ENCODE peak calls at places on chromosomes 16 and 17, in nine cellular contexts. One of them, this sample, is unnamed.

GRCh38 chr17:9606453-9606852 is 30.0 kb downstream of the CFAP52 start:
- DNase-seq in psoas muscle: no peak
- DNase-seq in stimulated activated CD4-positive, alpha-beta T cell treated with anti-CD3 and anti-CD28 coated beads, Interleukin-2, amount 100 ng/mL, for 24 hours: no peak
- DNase-seq in AG10803: no peak
- DNase-seq in activated CD4-positive, alpha-beta T cell treated with anti-CD3 and anti-CD28 coated beads for 48 hours: no peak
- DNase-seq in KBM-7: no peak
- DNase-seq in neural crest cell: no peak
- DNase-seq in KG1: no peak
- DNase-seq in naive thymus-derived CD8-positive, alpha-beta T cell: no peak
- DNase-seq in this sample: no peak

GRCh38 chr17:55513885-55514590 is 2.8 kb upstream of the SMIM36 start:
- DNase-seq in psoas muscle: peak
- DNase-seq in stimulated activated CD4-positive, alpha-beta T cell treated with anti-CD3 and anti-CD28 coated beads, Interleukin-2, amount 100 ng/mL, for 24 hours: peak
- DNase-seq in AG10803: peak
- DNase-seq in activated CD4-positive, alpha-beta T cell treated with anti-CD3 and anti-CD28 coated beads for 48 hours: peak
- DNase-seq in KBM-7: peak
- DNase-seq in neural crest cell: peak
- DNase-seq in KG1: peak
- DNase-seq in naive thymus-derived CD8-positive, alpha-beta T cell: peak
- DNase-seq in this sample: peak

GRCh38 chr17:74133726-74134125 is 69.8 kb upstream of the RPL38 start:
- DNase-seq in psoas muscle: no peak
- DNase-seq in stimulated activated CD4-positive, alpha-beta T cell treated with anti-CD3 and anti-CD28 coated beads, Interleukin-2, amount 100 ng/mL, for 24 hours: no peak
- DNase-seq in AG10803: no peak
- DNase-seq in activated CD4-positive, alpha-beta T cell treated with anti-CD3 and anti-CD28 coated beads for 48 hours: no peak
- DNase-seq in KBM-7: no peak
- DNase-seq in neural crest cell: no peak
- DNase-seq in KG1: no peak
- DNase-seq in naive thymus-derived CD8-positive, alpha-beta T cell: no peak
- DNase-seq in this sample: no peak

GRCh38 chr16:10114411-10114810 is 67.8 kb downstream of the GRIN2A start:
- DNase-seq in psoas muscle: peak
- DNase-seq in stimulated activated CD4-positive, alpha-beta T cell treated with anti-CD3 and anti-CD28 coated beads, Interleukin-2, amount 100 ng/mL, for 24 hours: no peak
- DNase-seq in AG10803: peak
- DNase-seq in activated CD4-positive, alpha-beta T cell treated with anti-CD3 and anti-CD28 coated beads for 48 hours: no peak
- DNase-seq in KBM-7: no peak
- DNase-seq in neural crest cell: no peak
- DNase-seq in KG1: no peak
- DNase-seq in naive thymus-derived CD8-positive, alpha-beta T cell: no peak
- DNase-seq in this sample: peak

GRCh38 chr16:68187505-68187904 is 48.4 kb downstream of the ESRP2 start:
- DNase-seq in psoas muscle: no peak
- DNase-seq in stimulated activated CD4-positive, alpha-beta T cell treated with anti-CD3 and anti-CD28 coated beads, Interleukin-2, amount 100 ng/mL, for 24 hours: no peak
- DNase-seq in AG10803: no peak
- DNase-seq in activated CD4-positive, alpha-beta T cell treated with anti-CD3 and anti-CD28 coated beads for 48 hours: no peak
- DNase-seq in KBM-7: no peak
- DNase-seq in neural crest cell: no peak
- DNase-seq in KG1: no peak
- DNase-seq in naive thymus-derived CD8-positive, alpha-beta T cell: no peak
- DNase-seq in this sample: no peak

GRCh38 chr16:19698480-19699465 is 19.3 kb downstream of the KNOP1 start:
- DNase-seq in psoas muscle: no peak
- DNase-seq in stimulated activated CD4-positive, alpha-beta T cell treated with anti-CD3 and anti-CD28 coated beads, Interleukin-2, amount 100 ng/mL, for 24 hours: no peak
- DNase-seq in AG10803: peak
- DNase-seq in activated CD4-positive, alpha-beta T cell treated with anti-CD3 and anti-CD28 coated beads for 48 hours: peak
- DNase-seq in KBM-7: no peak
- DNase-seq in neural crest cell: no peak
- DNase-seq in KG1: no peak
- DNase-seq in naive thymus-derived CD8-positive, alpha-beta T cell: no peak
- DNase-seq in this sample: no peak

GRCh38 chr16:31108035-31108793 is at the start of gene BCKDK:
- DNase-seq in psoas muscle: peak
- DNase-seq in stimulated activated CD4-positive, alpha-beta T cell treated with anti-CD3 and anti-CD28 coated beads, Interleukin-2, amount 100 ng/mL, for 24 hours: peak
- DNase-seq in AG10803: peak
- DNase-seq in activated CD4-positive, alpha-beta T cell treated with anti-CD3 and anti-CD28 coated beads for 48 hours: peak
- DNase-seq in KBM-7: peak
- DNase-seq in neural crest cell: peak
- DNase-seq in KG1: peak
- DNase-seq in naive thymus-derived CD8-positive, alpha-beta T cell: peak
- DNase-seq in this sample: peak

GRCh38 chr17:20097362-20097761 is 88.2 kb downstream of the SPECC1 start:
- DNase-seq in psoas muscle: no peak
- DNase-seq in stimulated activated CD4-positive, alpha-beta T cell treated with anti-CD3 and anti-CD28 coated beads, Interleukin-2, amount 100 ng/mL, for 24 hours: no peak
- DNase-seq in AG10803: no peak
- DNase-seq in activated CD4-positive, alpha-beta T cell treated with anti-CD3 and anti-CD28 coated beads for 48 hours: no peak
- DNase-seq in KBM-7: no peak
- DNase-seq in neural crest cell: no peak
- DNase-seq in KG1: no peak
- DNase-seq in naive thymus-derived CD8-positive, alpha-beta T cell: no peak
- DNase-seq in this sample: no peak

GRCh38 chr17:39014795-39015545 is 47.8 kb upstream of the FBXO47 start:
- DNase-seq in psoas muscle: peak
- DNase-seq in stimulated activated CD4-positive, alpha-beta T cell treated with anti-CD3 and anti-CD28 coated beads, Interleukin-2, amount 100 ng/mL, for 24 hours: no peak
- DNase-seq in AG10803: no peak
- DNase-seq in activated CD4-positive, alpha-beta T cell treated with anti-CD3 and anti-CD28 coated beads for 48 hours: no peak
- DNase-seq in KBM-7: no peak
- DNase-seq in neural crest cell: no peak
- DNase-seq in KG1: no peak
- DNase-seq in naive thymus-derived CD8-positive, alpha-beta T cell: no peak
- DNase-seq in this sample: no peak

GRCh38 chr17:10738516-10739258 is 8.9 kb upstream of the TMEM220 start:
- DNase-seq in psoas muscle: no peak
- DNase-seq in stimulated activated CD4-positive, alpha-beta T cell treated with anti-CD3 and anti-CD28 coated beads, Interleukin-2, amount 100 ng/mL, for 24 hours: no peak
- DNase-seq in AG10803: no peak
- DNase-seq in activated CD4-positive, alpha-beta T cell treated with anti-CD3 and anti-CD28 coated beads for 48 hours: no peak
- DNase-seq in KBM-7: no peak
- DNase-seq in neural crest cell: no peak
- DNase-seq in KG1: no peak
- DNase-seq in naive thymus-derived CD8-positive, alpha-beta T cell: no peak
- DNase-seq in this sample: no peak

GRCh38 chr16:54171855-54172537 is 114.6 kb downstream of the IRX3 start:
- DNase-seq in psoas muscle: no peak
- DNase-seq in stimulated activated CD4-positive, alpha-beta T cell treated with anti-CD3 and anti-CD28 coated beads, Interleukin-2, amount 100 ng/mL, for 24 hours: no peak
- DNase-seq in AG10803: peak
- DNase-seq in activated CD4-positive, alpha-beta T cell treated with anti-CD3 and anti-CD28 coated beads for 48 hours: no peak
- DNase-seq in KBM-7: peak
- DNase-seq in neural crest cell: no peak
- DNase-seq in KG1: no peak
- DNase-seq in naive thymus-derived CD8-positive, alpha-beta T cell: no peak
- DNase-seq in this sample: peak

GRCh38 chr17:63442549-63443035 is 3.5 kb downstream of the CYB561 start:
- DNase-seq in psoas muscle: no peak
- DNase-seq in stimulated activated CD4-positive, alpha-beta T cell treated with anti-CD3 and anti-CD28 coated beads, Interleukin-2, amount 100 ng/mL, for 24 hours: no peak
- DNase-seq in AG10803: no peak
- DNase-seq in activated CD4-positive, alpha-beta T cell treated with anti-CD3 and anti-CD28 coated beads for 48 hours: no peak
- DNase-seq in KBM-7: no peak
- DNase-seq in neural crest cell: no peak
- DNase-seq in KG1: no peak
- DNase-seq in naive thymus-derived CD8-positive, alpha-beta T cell: no peak
- DNase-seq in this sample: peak

GRCh38 chr16:70685938-70686375 is at the start of gene MTSS2:
- DNase-seq in psoas muscle: peak
- DNase-seq in stimulated activated CD4-positive, alpha-beta T cell treated with anti-CD3 and anti-CD28 coated beads, Interleukin-2, amount 100 ng/mL, for 24 hours: peak
- DNase-seq in AG10803: peak
- DNase-seq in activated CD4-positive, alpha-beta T cell treated with anti-CD3 and anti-CD28 coated beads for 48 hours: peak
- DNase-seq in KBM-7: peak
- DNase-seq in neural crest cell: peak
- DNase-seq in KG1: no peak
- DNase-seq in naive thymus-derived CD8-positive, alpha-beta T cell: peak
- DNase-seq in this sample: peak

GRCh38 chr16:7025616-7026190 is 306.9 kb upstream of the RBFOX1 start:
- DNase-seq in psoas muscle: peak
- DNase-seq in stimulated activated CD4-positive, alpha-beta T cell treated with anti-CD3 and anti-CD28 coated beads, Interleukin-2, amount 100 ng/mL, for 24 hours: peak
- DNase-seq in AG10803: no peak
- DNase-seq in activated CD4-positive, alpha-beta T cell treated with anti-CD3 and anti-CD28 coated beads for 48 hours: peak
- DNase-seq in KBM-7: peak
- DNase-seq in neural crest cell: peak
- DNase-seq in KG1: peak
- DNase-seq in naive thymus-derived CD8-positive, alpha-beta T cell: no peak
- DNase-seq in this sample: peak

GRCh38 chr16:22092143-22092933 is at the start of gene VWA3A:
- DNase-seq in psoas muscle: no peak
- DNase-seq in stimulated activated CD4-positive, alpha-beta T cell treated with anti-CD3 and anti-CD28 coated beads, Interleukin-2, amount 100 ng/mL, for 24 hours: no peak
- DNase-seq in AG10803: peak
- DNase-seq in activated CD4-positive, alpha-beta T cell treated with anti-CD3 and anti-CD28 coated beads for 48 hours: no peak
- DNase-seq in KBM-7: no peak
- DNase-seq in neural crest cell: no peak
- DNase-seq in KG1: no peak
- DNase-seq in naive thymus-derived CD8-positive, alpha-beta T cell: no peak
- DNase-seq in this sample: no peak

GRCh38 chr16:69397821-69398521 is 12.2 kb upstream of the TERF2 start:
- DNase-seq in psoas muscle: no peak
- DNase-seq in stimulated activated CD4-positive, alpha-beta T cell treated with anti-CD3 and anti-CD28 coated beads, Interleukin-2, amount 100 ng/mL, for 24 hours: no peak
- DNase-seq in AG10803: peak
- DNase-seq in activated CD4-positive, alpha-beta T cell treated with anti-CD3 and anti-CD28 coated beads for 48 hours: no peak
- DNase-seq in KBM-7: peak
- DNase-seq in neural crest cell: peak
- DNase-seq in KG1: no peak
- DNase-seq in naive thymus-derived CD8-positive, alpha-beta T cell: no peak
- DNase-seq in this sample: peak

GRCh38 chr16:66476328-66477027 is 49.4 kb downstream of the BEAN1 start:
- DNase-seq in psoas muscle: no peak
- DNase-seq in stimulated activated CD4-positive, alpha-beta T cell treated with anti-CD3 and anti-CD28 coated beads, Interleukin-2, amount 100 ng/mL, for 24 hours: peak
- DNase-seq in AG10803: no peak
- DNase-seq in activated CD4-positive, alpha-beta T cell treated with anti-CD3 and anti-CD28 coated beads for 48 hours: peak
- DNase-seq in KBM-7: peak
- DNase-seq in neural crest cell: no peak
- DNase-seq in KG1: no peak
- DNase-seq in naive thymus-derived CD8-positive, alpha-beta T cell: no peak
- DNase-seq in this sample: no peak

GRCh38 chr16:19513377-19514053 is 8.4 kb downstream of the GDE1 start:
- DNase-seq in psoas muscle: no peak
- DNase-seq in stimulated activated CD4-positive, alpha-beta T cell treated with anti-CD3 and anti-CD28 coated beads, Interleukin-2, amount 100 ng/mL, for 24 hours: no peak
- DNase-seq in AG10803: peak
- DNase-seq in activated CD4-positive, alpha-beta T cell treated with anti-CD3 and anti-CD28 coated beads for 48 hours: no peak
- DNase-seq in KBM-7: peak
- DNase-seq in neural crest cell: no peak
- DNase-seq in KG1: no peak
- DNase-seq in naive thymus-derived CD8-positive, alpha-beta T cell: no peak
- DNase-seq in this sample: no peak

GRCh38 chr17:14755002-14755401 is 454.1 kb downstream of the HS3ST3B1 start:
- DNase-seq in psoas muscle: no peak
- DNase-seq in stimulated activated CD4-positive, alpha-beta T cell treated with anti-CD3 and anti-CD28 coated beads, Interleukin-2, amount 100 ng/mL, for 24 hours: no peak
- DNase-seq in AG10803: peak
- DNase-seq in activated CD4-positive, alpha-beta T cell treated with anti-CD3 and anti-CD28 coated beads for 48 hours: no peak
- DNase-seq in KBM-7: no peak
- DNase-seq in neural crest cell: no peak
- DNase-seq in KG1: no peak
- DNase-seq in naive thymus-derived CD8-positive, alpha-beta T cell: no peak
- DNase-seq in this sample: peak

GRCh38 chr16:66728117-66728787 is 23.2 kb downstream of the DYNC1LI2 start:
- DNase-seq in psoas muscle: no peak
- DNase-seq in stimulated activated CD4-positive, alpha-beta T cell treated with anti-CD3 and anti-CD28 coated beads, Interleukin-2, amount 100 ng/mL, for 24 hours: no peak
- DNase-seq in AG10803: peak
- DNase-seq in activated CD4-positive, alpha-beta T cell treated with anti-CD3 and anti-CD28 coated beads for 48 hours: no peak
- DNase-seq in KBM-7: peak
- DNase-seq in neural crest cell: no peak
- DNase-seq in KG1: peak
- DNase-seq in naive thymus-derived CD8-positive, alpha-beta T cell: peak
- DNase-seq in this sample: peak

GRCh38 chr17:80899402-80900268 is 92.0 kb upstream of the CHMP6 start:
- DNase-seq in psoas muscle: no peak
- DNase-seq in stimulated activated CD4-positive, alpha-beta T cell treated with anti-CD3 and anti-CD28 coated beads, Interleukin-2, amount 100 ng/mL, for 24 hours: peak
- DNase-seq in AG10803: no peak
- DNase-seq in activated CD4-positive, alpha-beta T cell treated with anti-CD3 and anti-CD28 coated beads for 48 hours: peak
- DNase-seq in KBM-7: peak
- DNase-seq in neural crest cell: peak
- DNase-seq in KG1: no peak
- DNase-seq in naive thymus-derived CD8-positive, alpha-beta T cell: peak
- DNase-seq in this sample: peak

GRCh38 chr16:64459402-64459801 is 662.5 kb downstream of the CDH11 start:
- DNase-seq in psoas muscle: no peak
- DNase-seq in stimulated activated CD4-positive, alpha-beta T cell treated with anti-CD3 and anti-CD28 coated beads, Interleukin-2, amount 100 ng/mL, for 24 hours: no peak
- DNase-seq in AG10803: no peak
- DNase-seq in activated CD4-positive, alpha-beta T cell treated with anti-CD3 and anti-CD28 coated beads for 48 hours: no peak
- DNase-seq in KBM-7: no peak
- DNase-seq in neural crest cell: no peak
- DNase-seq in KG1: no peak
- DNase-seq in naive thymus-derived CD8-positive, alpha-beta T cell: no peak
- DNase-seq in this sample: no peak

GRCh38 chr17:66135896-66136295 is 56.0 kb downstream of the CEP112 start:
- DNase-seq in psoas muscle: no peak
- DNase-seq in stimulated activated CD4-positive, alpha-beta T cell treated with anti-CD3 and anti-CD28 coated beads, Interleukin-2, amount 100 ng/mL, for 24 hours: no peak
- DNase-seq in AG10803: peak
- DNase-seq in activated CD4-positive, alpha-beta T cell treated with anti-CD3 and anti-CD28 coated beads for 48 hours: no peak
- DNase-seq in KBM-7: no peak
- DNase-seq in neural crest cell: no peak
- DNase-seq in KG1: no peak
- DNase-seq in naive thymus-derived CD8-positive, alpha-beta T cell: no peak
- DNase-seq in this sample: no peak

This sample was measured in PC-3.